ENCODE peak calls at places on chromosomes 13 and 19, in four cellular contexts. H is HepG2, L is A549, Q is H1. Y is an unnamed sample.

GRCh38 chr19:29001006-29001921 is 211.7 kb downstream of the UQCRFS1 start:
- DNase-seq in Q (no peak), L (no peak), H (no peak), Y (no peak)

GRCh38 chr13:92843549-92843948 is 383.1 kb upstream of the GPC6 start:
- DNase-seq in L (no peak), H (no peak), Q (no peak), Y (no peak)

GRCh38 chr13:90492872-90493271 is 854.6 kb upstream of the MIR17HG start:
- DNase-seq in L (no peak), H (no peak), Q (no peak), Y (peak; percentile 27)

GRCh38 chr13:23515116-23515515 is 55.1 kb upstream of the TNFRSF19 start:
- DNase-seq in L (no peak), H (no peak), Q (no peak), Y (no peak)

GRCh38 chr13:25300861-25301346 is 521 bp upstream of the NUP58 start:
- DNase-seq in L (no peak), Q (no peak), H (no peak), Y (no peak)

GRCh38 chr13:23447927-23448326 is 14.4 kb upstream of the SACS start:
- DNase-seq in L (no peak), Q (no peak), H (no peak), Y (no peak)

GRCh38 chr19:14023404-14024235 is 4.3 kb upstream of the RLN3 start:
- DNase-seq in Q (peak; percentile 62), L (peak; percentile 71), H (peak; percentile 85), Y (peak; percentile 67)

GRCh38 chr13:97068146-97068545 is 73.9 kb upstream of the OXGR1 start:
- DNase-seq in H (no peak), L (no peak), Q (no peak), Y (no peak)

GRCh38 chr19:10271543-10272086 is 695 bp downstream of the ICAM1 start:
- DNase-seq in L (no peak), Q (no peak), H (no peak), Y (peak; percentile 28)

GRCh38 chr19:34145741-34146202 is 26.5 kb upstream of the LSM14A start:
- DNase-seq in Q (no peak), L (peak; percentile 75), H (peak; percentile 46), Y (peak; percentile 66)

GRCh38 chr13:93959796-93960533 is 519.5 kb downstream of the DCT start:
- DNase-seq in L (no peak), H (no peak), Q (no peak), Y (no peak)

GRCh38 chr13:111644750-111645149 is 324.3 kb downstream of the TEX29 start:
- DNase-seq in H (no peak), L (no peak), Q (no peak), Y (no peak)

GRCh38 chr19:53772943-53773342 is 51.2 kb downstream of the NLRP12 start:
- DNase-seq in Q (no peak), L (peak; percentile 79), H (peak; percentile 67), Y (peak; percentile 38)

GRCh38 chr13:104015646-104016396 is 949.6 kb upstream of the SLC10A2 start:
- DNase-seq in L (no peak), H (no peak), Q (no peak), Y (no peak)
- TF ChIP-seq PHF8 in L (no peak), H (no peak), Q (no peak), Y (no peak)

GRCh38 chr19:32870981-32871451 is 1.4 kb upstream of the SLC7A9 start:
- DNase-seq in L (no peak), Q (no peak), H (peak; percentile 43), Y (peak; percentile 10)
- TF ChIP-seq PHF8 in L (no peak), Q (no peak), H (no peak), Y (no peak)

DNA sequence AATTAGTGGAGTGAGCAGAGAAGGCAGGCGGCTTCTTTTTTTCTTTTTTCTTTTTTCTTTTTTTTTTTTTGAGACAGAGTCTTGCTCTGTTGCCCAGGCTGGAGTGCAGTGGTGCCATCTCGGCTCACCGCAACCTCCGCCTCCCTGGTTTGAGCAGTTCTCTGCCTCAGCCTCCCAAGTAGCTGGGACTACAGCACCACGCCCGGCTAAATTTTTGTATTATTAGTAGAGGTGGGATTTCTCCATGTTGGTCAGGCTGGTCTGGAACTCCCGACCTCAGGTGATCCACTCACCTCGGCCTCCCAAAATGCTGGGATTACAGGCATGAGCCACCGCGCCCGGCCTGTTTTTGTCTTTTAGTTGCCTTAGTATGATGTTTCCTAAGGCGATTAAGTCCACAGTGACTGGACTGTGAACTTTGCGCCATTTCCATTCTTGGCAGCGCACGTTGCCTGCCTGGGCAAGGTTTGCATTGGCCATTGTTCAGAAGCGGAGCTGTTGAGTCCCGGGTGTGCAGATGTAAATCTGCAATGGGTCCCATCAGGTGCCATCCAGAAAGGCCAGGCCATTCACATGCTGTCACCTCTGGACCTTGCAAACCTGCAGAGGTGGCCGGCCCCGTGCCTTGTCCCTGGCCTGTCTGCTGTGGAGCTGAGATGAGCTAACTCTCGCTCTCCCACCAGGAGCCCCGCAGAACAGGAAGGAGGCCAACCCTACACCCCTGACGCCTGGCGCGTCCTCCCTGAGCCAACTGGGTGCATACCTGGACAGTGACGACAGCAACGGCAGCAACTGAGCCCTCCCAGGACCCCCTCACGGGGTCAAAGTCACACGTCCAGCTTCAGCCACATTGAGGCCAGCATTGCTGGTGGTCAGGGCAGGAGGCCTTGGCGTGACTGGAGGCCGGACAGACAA is 10.9 kb upstream of the SHD start:
- DNase-seq in H (peak; percentile 69), L (no peak), Q (no peak), Y (no peak)
- TF ChIP-seq PHF8 in H (no peak), L (no peak), Q (no peak), Y (no peak)

GRCh38 chr19:6480843-6481415 is 658 bp downstream of the DENND1C start:
- DNase-seq in Q (no peak), H (no peak), L (no peak), Y (no peak)

GRCh38 chr19:6479836-6480398 is 1.7 kb downstream of the DENND1C start:
- DNase-seq in Q (no peak), L (no peak), H (no peak), Y (no peak)

GRCh38 chr19:6483235-6483634 is 1.6 kb upstream of the DENND1C start:
- DNase-seq in H (no peak), L (no peak), Q (no peak), Y (no peak)

GRCh38 chr19:6482343-6482686 is 728 bp upstream of the DENND1C start:
- DNase-seq in L (no peak), H (no peak), Q (no peak), Y (no peak)

GRCh38 chr19:6481541-6482342 is at the start of gene DENND1C:
- DNase-seq in Q (no peak), H (peak; percentile 47), L (peak; percentile 41), Y (peak; percentile 76)
- TF ChIP-seq PHF8 in Q (no peak), H (no peak), L (no peak), Y (peak; percentile 15)

DNA sequence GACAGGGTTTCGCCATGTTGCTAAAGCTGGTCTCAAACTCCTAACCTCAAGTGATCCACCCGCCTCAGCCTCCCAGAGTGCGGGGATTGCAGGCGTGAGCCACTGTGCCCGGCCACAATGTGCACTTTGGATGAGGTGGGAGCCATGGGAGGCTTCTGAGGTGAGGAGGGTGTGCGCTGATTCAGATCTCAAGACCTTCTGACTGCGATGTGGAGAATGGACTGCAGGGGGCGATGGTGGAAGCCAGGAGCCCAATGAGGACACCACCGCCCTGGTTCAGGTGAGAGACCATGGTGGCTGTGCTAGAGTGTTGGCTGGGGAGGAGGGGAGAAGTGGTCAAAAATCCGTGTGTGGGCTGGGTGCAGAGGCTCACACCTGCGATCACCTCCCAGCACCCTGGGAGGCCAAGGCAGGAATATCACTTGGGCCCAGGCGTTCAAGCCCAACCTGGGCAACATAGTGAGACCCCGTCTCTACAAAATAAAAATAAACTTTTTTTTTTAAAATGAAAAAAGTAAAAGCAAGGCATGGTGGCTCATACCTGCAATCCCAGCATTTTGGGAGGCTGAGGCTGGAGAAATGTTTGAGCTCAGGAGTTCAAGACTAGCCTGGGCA is 5.6 kb downstream of the INAFM1 start:
- DNase-seq in H (peak; percentile 42), L (peak; percentile 76), Q (no peak), Y (peak; percentile 79)
- TF ChIP-seq PHF8 in H (no peak), L (no peak), Q (no peak), Y (no peak)

GRCh38 chr19:4638330-4638729 is 986 bp upstream of the TNFAIP8L1 start:
- DNase-seq in L (no peak), Q (no peak), H (no peak), Y (no peak)

GRCh38 chr19:4636761-4637160 is 2.6 kb upstream of the TNFAIP8L1 start:
- DNase-seq in H (no peak), L (no peak), Q (no peak), Y (no peak)

GRCh38 chr19:4635763-4636135 is 3.6 kb upstream of the TNFAIP8L1 start:
- DNase-seq in Q (no peak), H (no peak), L (no peak), Y (no peak)

GRCh38 chr19:4636151-4636717 is 3.1 kb upstream of the TNFAIP8L1 start:
- DNase-seq in H (no peak), Q (no peak), L (peak; percentile 34), Y (peak; percentile 85)

DNA sequence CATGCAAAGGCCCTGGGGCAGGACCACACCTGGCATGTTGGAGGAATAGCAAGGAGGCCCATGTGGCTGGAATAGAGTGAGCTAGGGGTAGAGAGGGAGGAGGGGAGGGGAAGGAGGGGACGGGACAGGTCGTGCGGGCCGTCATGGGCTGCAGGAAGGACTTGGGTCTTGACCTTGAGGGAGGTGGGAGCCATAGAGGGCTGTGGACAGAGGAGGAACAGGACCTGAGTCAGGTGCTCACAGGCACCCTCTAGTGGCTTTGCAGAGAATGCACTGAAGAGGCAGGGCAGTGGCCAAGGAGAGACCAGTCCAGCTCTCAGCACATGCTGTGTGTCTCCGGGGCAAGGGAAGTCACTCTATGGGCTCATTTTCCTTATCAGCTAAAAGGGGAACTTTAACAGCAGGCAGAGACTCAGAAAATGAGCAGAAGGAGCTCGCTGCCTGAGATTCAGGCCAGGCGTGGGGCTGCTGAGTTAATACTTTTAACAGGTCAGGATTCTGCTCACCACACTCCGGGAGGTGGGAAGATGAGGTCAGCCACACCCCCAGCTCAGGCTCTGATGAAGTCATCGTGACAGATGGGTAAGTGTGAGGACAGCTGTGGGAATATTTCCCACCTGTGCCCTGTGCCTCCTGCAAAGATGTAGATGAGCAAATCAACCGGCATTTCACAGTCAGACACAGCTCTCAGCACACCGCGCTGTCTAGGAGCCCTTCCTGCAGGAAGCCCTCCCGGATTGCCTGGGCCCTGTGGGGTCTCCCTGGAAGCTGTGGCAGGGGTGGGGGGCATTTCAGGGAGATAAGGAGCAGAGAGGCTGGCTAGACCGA is 6.0 kb upstream of the TNFAIP8L1 start:
- DNase-seq in Q (no peak), H (peak; percentile 67), L (peak; percentile 82), Y (peak; percentile 82)
- TF ChIP-seq PHF8 in Q (no peak), H (no peak), L (no peak), Y (no peak)

GRCh38 chr13:39350461-39350881 is 252.5 kb downstream of the LHFPL6 start:
- DNase-seq in H (no peak), L (no peak), Q (no peak), Y (no peak)
- TF ChIP-seq PHF8 in H (no peak), L (no peak), Q (no peak), Y (no peak)

DNA sequence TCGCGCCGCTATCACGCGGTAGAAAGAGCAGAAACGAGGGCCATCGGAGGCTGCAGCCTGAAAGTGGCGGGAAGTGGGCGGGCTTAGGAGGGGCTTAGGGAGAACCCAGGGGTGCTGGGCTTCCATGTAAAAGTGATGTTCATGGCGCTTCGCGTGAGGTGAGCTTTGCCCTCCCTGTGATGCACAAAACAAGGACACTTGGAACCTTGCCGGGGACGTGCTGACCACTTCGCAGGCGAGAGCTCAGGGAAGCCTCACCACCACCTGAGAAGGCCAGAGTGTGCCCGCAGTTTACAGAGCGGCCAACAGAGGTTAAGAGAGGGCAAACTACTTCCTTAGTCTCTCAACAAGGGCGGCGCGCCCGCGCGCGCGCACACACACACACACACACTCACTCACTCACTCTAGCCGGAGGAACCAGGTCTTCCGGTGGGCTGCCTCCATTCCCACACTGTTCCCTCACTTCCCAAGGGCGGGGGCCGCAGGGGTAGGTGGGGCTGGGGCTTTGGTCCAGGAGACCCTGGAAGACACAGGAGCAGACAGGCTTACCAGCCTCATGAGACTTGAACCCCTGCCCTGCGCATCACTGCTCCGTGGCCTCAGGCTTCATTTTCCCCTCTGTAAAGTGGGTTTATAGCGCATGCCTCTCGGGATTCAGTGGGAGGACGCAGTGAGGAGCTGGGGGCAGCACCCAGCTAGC is 716 bp downstream of the GAPDHS start:
- DNase-seq in Q (no peak), L (peak; percentile 73), H (peak; percentile 23), Y (no peak)
- TF ChIP-seq PHF8 in Q (no peak), L (no peak), H (no peak), Y (no peak)

Y was measured in K562.